ENCODE peak calls at places on chromosomes 3 and 15, in six cellular contexts. L is RPMI7951, P is HL-60, D is GM03348, B is WTC11, Q is GDM1. J is an unnamed sample.

GRCh38 chr3:138426211-138426610 is 8.2 kb upstream of the ESYT3 start:
- DNase-seq in L (no peak), P (no peak), D (no peak), B (no peak), Q (no peak), J (no peak)

GRCh38 chr3:10518506-10519150 is 13.2 kb upstream of the ATP2B2 start:
- DNase-seq in L (peak), P (no peak), D (no peak), B (no peak), Q (no peak), J (peak)

GRCh38 chr3:151395806-151396205 is 11.3 kb upstream of the P2RY12 start:
- DNase-seq in L (peak), P (peak), D (no peak), B (no peak), Q (no peak), J (no peak)

GRCh38 chr3:181264491-181264890 is 275.0 kb upstream of the DNAJC19 start:
- DNase-seq in L (no peak), P (no peak), D (no peak), B (no peak), Q (no peak), J (no peak)

GRCh38 chr3:55481918-55482495 is 5.1 kb downstream of the WNT5A start:
- DNase-seq in L (peak), P (no peak), D (peak), B (peak), Q (no peak), J (no peak)

GRCh38 chr3:50157821-50158556 is 2.9 kb downstream of the SEMA3F start:
- DNase-seq in L (no peak), P (no peak), D (no peak), B (no peak), Q (no peak), J (no peak)

GRCh38 chr15:91508633-91509032 is 344.9 kb upstream of the SLCO3A1 start:
- DNase-seq in L (peak), P (no peak), D (no peak), B (no peak), Q (no peak), J (no peak)

GRCh38 chr3:177673105-177673804 is 476.0 kb upstream of the TBL1XR1 start:
- DNase-seq in L (peak), P (peak), D (peak), B (no peak), Q (peak), J (no peak)

GRCh38 chr3:123791898-123792297 is 92.2 kb downstream of the MYLK start:
- DNase-seq in L (peak), P (no peak), D (no peak), B (no peak), Q (no peak), J (no peak)